ENCODE peak calls at places on chromosomes 3 and 15, in four cellular contexts. One of them, this sample, is unnamed.
A peak's percentile ranks its signal among the peaks of the same experiment; 100 is the strongest.

GRCh38 chr3:196740476-196741400 is 1.1 kb downstream of the PAK2 start:
- DNase-seq in H9: no peak
- DNase-seq in H1: no peak
- DNase-seq in IMR-90: peak; percentile 56
- DNase-seq in this sample: peak; percentile 74

GRCh38 chr3:85808750-85809149 is 850.0 kb downstream of the CADM2 start:
- DNase-seq in H1: no peak
- DNase-seq in H9: no peak
- DNase-seq in IMR-90: no peak
- DNase-seq in this sample: no peak

GRCh38 chr15:101012326-101013040 is 93.3 kb downstream of the LRRK1 start:
- DNase-seq in H1: peak; percentile 46
- DNase-seq in IMR-90: no peak
- DNase-seq in H9: peak; percentile 27
- DNase-seq in this sample: no peak

GRCh38 chr15:75177360-75178071 is 24.2 kb upstream of the C15orf39 start:
- DNase-seq in H9: no peak
- DNase-seq in IMR-90: no peak
- DNase-seq in H1: no peak
- DNase-seq in this sample: no peak

GRCh38 chr3:195257454-195258448 is 13.2 kb downstream of the XXYLT1 start:
- DNase-seq in H1: peak; percentile 37
- DNase-seq in IMR-90: peak; percentile 39
- DNase-seq in H9: no peak
- DNase-seq in this sample: no peak

GRCh38 chr15:77667835-77668234 is 35.1 kb upstream of the LINGO1 start:
- DNase-seq in H1: no peak
- DNase-seq in IMR-90: no peak
- DNase-seq in H9: no peak
- DNase-seq in this sample: no peak

GRCh38 chr3:151009981-151010380 is 37.5 kb upstream of the CLRN1 start:
- DNase-seq in H1: no peak
- DNase-seq in IMR-90: no peak
- DNase-seq in H9: no peak
- DNase-seq in this sample: peak; percentile 33

GRCh38 chr3:4768521-4768920 is 210.7 kb upstream of the BHLHE40 start:
- DNase-seq in IMR-90: no peak
- DNase-seq in H1: no peak
- DNase-seq in H9: no peak
- DNase-seq in this sample: peak; percentile 22

GRCh38 chr15:101429191-101429590 is 60.3 kb downstream of the PCSK6 start:
- DNase-seq in H9: no peak
- DNase-seq in H1: no peak
- DNase-seq in IMR-90: no peak
- DNase-seq in this sample: no peak

GRCh38 chr3:101513419-101513986 is 491 bp upstream of the SENP7 start:
- DNase-seq in H9: no peak
- DNase-seq in H1: no peak
- DNase-seq in IMR-90: no peak
- DNase-seq in this sample: no peak

GRCh38 chr3:27678234-27678633 is 43.9 kb downstream of the EOMES start:
- DNase-seq in H1: no peak
- DNase-seq in H9: no peak
- DNase-seq in IMR-90: no peak
- DNase-seq in this sample: no peak

GRCh38 chr3:123621510-123622189 is 36.8 kb upstream of the HACD2 start:
- DNase-seq in H1: no peak
- DNase-seq in H9: no peak
- DNase-seq in IMR-90: no peak
- DNase-seq in this sample: no peak

GRCh38 chr3:110774496-110775265 is 296.9 kb upstream of the NECTIN3 start:
- DNase-seq in IMR-90: peak; percentile 89
- DNase-seq in H1: no peak
- DNase-seq in H9: no peak
- DNase-seq in this sample: no peak

GRCh38 chr3:110783541-110783940 is 288.1 kb upstream of the NECTIN3 start:
- DNase-seq in H9: no peak
- DNase-seq in IMR-90: no peak
- DNase-seq in H1: no peak
- DNase-seq in this sample: peak; percentile 60

GRCh38 chr3:110779581-110779980 is 292.0 kb upstream of the NECTIN3 start:
- DNase-seq in IMR-90: no peak
- DNase-seq in H1: no peak
- DNase-seq in H9: no peak
- DNase-seq in this sample: no peak
- H3K56ac ChIP-seq in IMR-90: no peak overlapping the region
- H3K56ac ChIP-seq in H1: no peak overlapping the region
- H3K56ac ChIP-seq in H9: no peak overlapping the region
- H3K56ac ChIP-seq in this sample: no peak overlapping the region

DNA sequence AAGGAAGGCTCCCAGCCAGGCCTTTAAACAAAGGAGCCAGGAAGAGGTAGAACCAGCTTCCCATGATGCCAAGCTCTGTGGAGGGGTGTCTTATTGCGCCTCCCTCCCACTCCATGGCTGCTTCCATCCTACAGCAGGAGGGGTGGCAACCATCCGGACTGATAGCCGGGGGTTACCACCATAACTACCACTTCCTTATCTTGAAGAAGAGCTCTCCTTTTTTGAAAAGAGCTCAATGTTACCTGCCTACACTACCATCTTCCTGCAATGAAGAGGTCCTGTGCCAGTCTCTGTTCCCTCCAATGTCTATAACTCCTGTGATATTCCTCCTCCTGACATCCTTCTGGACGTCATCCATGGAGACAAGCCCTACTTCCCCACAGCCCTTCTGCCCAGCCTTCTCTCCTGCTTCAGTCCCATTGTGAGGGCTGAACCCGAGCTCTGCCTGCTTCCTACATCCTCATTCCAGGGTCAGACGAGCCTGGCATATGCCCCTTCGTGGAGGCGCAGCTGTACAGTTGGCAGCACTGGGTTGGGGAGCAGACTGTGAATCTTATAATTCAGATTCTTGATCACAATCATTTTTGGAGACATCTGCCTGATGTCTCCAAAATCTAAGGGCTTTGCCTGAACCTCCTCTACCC is 8.5 kb downstream of the CCDC9B start:
- DNase-seq in IMR-90: no peak
- DNase-seq in H1: no peak
- DNase-seq in H9: no peak
- DNase-seq in this sample: no peak
- H4K8ac ChIP-seq in IMR-90: no peak overlapping the region
- H4K8ac ChIP-seq in H1: no peak overlapping the region
- H4K8ac ChIP-seq in H9: no peak overlapping the region
- H4K8ac ChIP-seq in this sample: no peak overlapping the region

GRCh38 chr3:184696643-184697042 is 15.2 kb downstream of the MAGEF1 start:
- DNase-seq in H1: no peak
- DNase-seq in H9: no peak
- DNase-seq in IMR-90: no peak
- DNase-seq in this sample: no peak

GRCh38 chr3:184694266-184694665 is 17.6 kb downstream of the MAGEF1 start:
- DNase-seq in H9: no peak
- DNase-seq in H1: no peak
- DNase-seq in IMR-90: no peak
- DNase-seq in this sample: no peak

GRCh38 chr3:184691397-184692131 is 20.3 kb downstream of the MAGEF1 start:
- DNase-seq in H9: no peak
- DNase-seq in IMR-90: peak; percentile 44
- DNase-seq in H1: no peak
- DNase-seq in this sample: no peak

GRCh38 chr3:184693011-184693975 is 18.6 kb downstream of the MAGEF1 start:
- DNase-seq in H1: no peak
- DNase-seq in H9: no peak
- DNase-seq in IMR-90: no peak
- DNase-seq in this sample: peak; percentile 54

GRCh38 chr3:184694694-184695093 is 17.2 kb downstream of the MAGEF1 start:
- DNase-seq in H1: no peak
- DNase-seq in IMR-90: no peak
- DNase-seq in H9: no peak
- DNase-seq in this sample: no peak
- H3K56ac ChIP-seq in H1: no peak overlapping the region
- H3K56ac ChIP-seq in IMR-90: no peak overlapping the region
- H3K56ac ChIP-seq in H9: no peak overlapping the region
- H3K56ac ChIP-seq in this sample: peak overlapping the region; percentile 5

DNA sequence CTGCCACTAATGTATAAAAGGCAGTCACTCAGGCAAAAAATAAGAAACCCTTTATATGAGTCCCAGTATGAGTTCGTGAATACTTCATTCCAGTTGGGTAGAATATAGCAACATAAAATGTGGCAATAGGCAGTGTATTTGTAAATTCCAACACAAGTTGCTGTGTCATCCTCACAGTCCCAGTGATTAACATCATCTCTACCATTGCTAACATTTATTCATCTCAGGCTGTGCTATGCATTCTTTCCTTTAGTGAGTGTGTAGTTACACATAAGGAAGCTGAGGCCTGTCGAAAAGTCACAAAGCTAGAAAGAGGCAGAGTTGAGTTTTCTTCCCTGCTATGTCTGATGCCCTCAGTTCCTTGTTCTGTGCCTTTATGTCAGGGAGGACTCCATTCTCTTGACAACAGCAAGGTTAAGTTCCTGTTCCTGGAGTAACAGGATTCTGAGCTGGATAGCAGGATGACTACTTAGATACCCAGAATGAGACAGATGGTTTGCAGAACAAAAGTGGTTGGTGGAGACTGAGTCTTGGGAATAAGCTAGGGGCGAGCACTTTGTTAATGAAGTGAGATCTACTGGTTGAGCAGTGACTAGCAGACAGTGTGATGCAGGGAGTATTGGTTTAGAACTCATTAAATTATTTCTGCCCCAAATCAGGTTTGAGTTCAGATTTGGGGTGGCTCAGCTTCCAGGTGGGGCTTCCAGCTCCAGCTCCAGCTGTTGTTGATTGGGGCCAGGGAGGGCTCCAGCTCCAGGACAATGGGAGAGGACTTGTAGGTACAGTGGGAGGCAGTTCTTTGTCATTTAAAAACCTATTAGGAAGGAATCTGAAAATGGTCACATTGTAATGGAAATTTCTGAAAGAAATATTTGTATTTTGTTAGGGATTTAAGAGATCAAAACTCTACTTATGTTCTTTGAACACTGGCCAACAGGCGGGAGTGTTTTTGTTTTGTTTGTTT is 96.7 kb downstream of the FNDC3B start:
- DNase-seq in H9: peak; percentile 63
- DNase-seq in IMR-90: peak; percentile 90
- DNase-seq in H1: no peak
- DNase-seq in this sample: peak; percentile 50
- H4K8ac ChIP-seq in H9: no peak overlapping the region
- H4K8ac ChIP-seq in IMR-90: peak overlapping the region; percentile 35
- H4K8ac ChIP-seq in H1: no peak overlapping the region
- H4K8ac ChIP-seq in this sample: no peak overlapping the region

GRCh38 chr3:50292159-50292923 is at the start of gene IFRD2:
- DNase-seq in H1: peak; percentile 94
- DNase-seq in H9: peak; percentile 98
- DNase-seq in IMR-90: peak; percentile 97
- DNase-seq in this sample: peak; percentile 99
- H3K56ac ChIP-seq in H1: peak within 1 kb of the TSS; percentile 37
- H3K56ac ChIP-seq in H9: no peak within 1 kb of the TSS
- H3K56ac ChIP-seq in IMR-90: peak within 1 kb of the TSS; percentile 82
- H3K56ac ChIP-seq in this sample: peak within 1 kb of the TSS; percentile 95